ENCODE peak calls at places on chromosomes 13 and 19, in six cellular contexts. E is CD4-positive, alpha-beta T cell; S is CD8-positive, alpha-beta T cell; D is neuronal stem cell; T is body of pancreas; C is esophagus squamous epithelium. A is an unnamed sample.

GRCh38 chr19:51552996-51553725 is 17.9 kb upstream of the ZNF175 start:
- DNase-seq in E (no peak), S (peak; percentile 14), D (peak; percentile 79), T (peak; percentile 71), C (no peak), A (no peak)

GRCh38 chr13:29993716-29994488 is 143.5 kb upstream of the UBL3 start:
- DNase-seq in E (no peak), S (no peak), D (no peak), T (no peak), C (no peak), A (no peak)

GRCh38 chr13:44695520-44695919 is 119.4 kb upstream of the TSC22D1 start:
- DNase-seq in E (no peak), S (no peak), D (no peak), T (no peak), C (no peak), A (no peak)

GRCh38 chr13:94138831-94139230 is 340.7 kb downstream of the DCT start:
- DNase-seq in E (no peak), S (no peak), D (no peak), T (no peak), C (no peak), A (no peak)

GRCh38 chr13:49060698-49061387 is 85.1 kb downstream of the FNDC3A start:
- DNase-seq in E (no peak), S (no peak), D (no peak), T (no peak), C (no peak), A (no peak)

GRCh38 chr13:100875392-100876043 is 200.9 kb upstream of the TMTC4 start:
- DNase-seq in E (no peak), S (no peak), D (no peak), T (no peak), C (no peak), A (no peak)

GRCh38 chr13:98508280-98509074 is 68.4 kb downstream of the STK24 start:
- DNase-seq in E (no peak), S (no peak), D (no peak), T (no peak), C (no peak), A (no peak)

GRCh38 chr19:16351133-16351809 is 26.6 kb downstream of the KLF2 start:
- DNase-seq in E (no peak), S (no peak), D (no peak), T (no peak), C (no peak), A (no peak)

GRCh38 chr13:52830946-52831345 is 17.5 kb downstream of the PCDH8 start:
- DNase-seq in E (no peak), S (no peak), D (no peak), T (no peak), C (no peak), A (no peak)

GRCh38 chr13:89832827-89833226 is 1514.7 kb upstream of the MIR17HG start:
- DNase-seq in E (no peak), S (no peak), D (no peak), T (no peak), C (no peak), A (no peak)

GRCh38 chr13:52454459-52454824 is 836 bp upstream of the CKAP2 start:
- DNase-seq in E (no peak), S (no peak), D (no peak), T (peak; percentile 17), C (no peak), A (peak; percentile 9)

GRCh38 chr13:114263590-114263989 is 17.8 kb upstream of the UPF3A start:
- DNase-seq in E (no peak), S (no peak), D (no peak), T (no peak), C (no peak), A (no peak)

GRCh38 chr19:18999896-19000620 is 33.3 kb downstream of the SUGP2 start:
- DNase-seq in E (no peak), S (no peak), D (no peak), T (no peak), C (no peak), A (no peak)

GRCh38 chr19:29683009-29683408 is 17.7 kb downstream of the PLEKHF1 start:
- DNase-seq in E (no peak), S (no peak), D (peak; percentile 51), T (no peak), C (no peak), A (no peak)

GRCh38 chr19:5128251-5128931 is 159.5 kb downstream of the KDM4B start:
- DNase-seq in E (no peak), S (no peak), D (no peak), T (peak; percentile 92), C (no peak), A (no peak)

GRCh38 chr19:27974082-27974513 is 1238.9 kb downstream of the UQCRFS1 start:
- DNase-seq in E (no peak), S (no peak), D (peak; percentile 32), T (peak; percentile 57), C (no peak), A (no peak)

GRCh38 chr13:111852701-111853100 is 214.2 kb upstream of the SOX1 start:
- DNase-seq in E (no peak), S (no peak), D (no peak), T (no peak), C (no peak), A (no peak)

GRCh38 chr19:1663854-1664253 is 11.4 kb upstream of the TCF3 start:
- DNase-seq in E (no peak), S (no peak), D (no peak), T (no peak), C (no peak), A (no peak)

GRCh38 chr13:21741396-21741795 is 70.5 kb downstream of the FGF9 start:
- DNase-seq in E (no peak), S (no peak), D (no peak), T (no peak), C (no peak), A (no peak)

GRCh38 chr13:73065665-73066350 is 7.0 kb downstream of the KLF5 start:
- DNase-seq in E (no peak), S (no peak), D (no peak), T (peak; percentile 29), C (no peak), A (no peak)

GRCh38 chr19:44819246-44819832 is 10.4 kb downstream of the BCAM start:
- DNase-seq in E (no peak), S (no peak), D (no peak), T (no peak), C (no peak), A (no peak)

GRCh38 chr19:15280915-15281683 is 48.9 kb upstream of the EPHX3 start:
- DNase-seq in E (no peak), S (no peak), D (peak; percentile 81), T (peak; percentile 85), C (no peak), A (no peak)

GRCh38 chr13:77196052-77196618 is 130.8 kb downstream of the MYCBP2 start:
- DNase-seq in E (no peak), S (no peak), D (no peak), T (no peak), C (no peak), A (no peak)

GRCh38 chr19:37564624-37565369 is 29.8 kb downstream of the ZNF571 start:
- DNase-seq in E (no peak), S (no peak), D (no peak), T (no peak), C (no peak), A (no peak)

GRCh38 chr19:37563518-37563917 is 31.1 kb downstream of the ZNF571 start:
- DNase-seq in E (no peak), S (no peak), D (no peak), T (no peak), C (no peak), A (no peak)

GRCh38 chr19:37565370-37565669 is 29.3 kb downstream of the ZNF571 start:
- DNase-seq in E (no peak), S (no peak), D (no peak), T (no peak), C (no peak), A (no peak)
- H3K9me3 ChIP-seq in E (peaks cover 37% of the 10 kb centered on the region), S (peaks cover 74% of the 10 kb centered on the region), D (peaks cover 96% of the 10 kb centered on the region), T (peaks cover 21% of the 10 kb centered on the region), C (peaks cover 24% of the 10 kb centered on the region), A (peaks cover 67% of the 10 kb centered on the region)

GRCh38 chr13:104466016-104466415 is 1399.8 kb upstream of the SLC10A2 start:
- DNase-seq in E (no peak), S (no peak), D (no peak), T (no peak), C (no peak), A (no peak)

GRCh38 chr13:104461049-104461448 is 1394.8 kb upstream of the SLC10A2 start:
- DNase-seq in E (no peak), S (no peak), D (peak; percentile 8), T (no peak), C (no peak), A (no peak)

DNA sequence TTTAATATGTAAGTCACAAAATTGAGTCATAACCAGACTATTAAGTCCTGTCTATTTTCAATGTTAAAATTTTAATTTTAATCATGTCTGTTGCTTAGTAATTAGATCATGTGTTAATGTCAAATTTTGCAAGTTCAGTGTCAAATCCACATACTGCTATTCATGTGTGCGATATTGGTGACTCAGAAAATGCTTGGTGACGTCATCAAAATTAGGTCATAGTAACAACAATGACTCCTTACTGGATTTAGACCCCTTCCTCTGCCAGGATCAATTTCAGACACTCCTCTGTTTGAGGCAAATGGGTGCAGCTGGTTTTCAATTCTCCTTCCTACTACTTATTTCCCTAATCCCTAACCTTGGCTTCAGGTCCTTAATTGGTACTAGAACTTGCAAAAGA is 1394.3 kb upstream of the SLC10A2 start:
- DNase-seq in E (no peak), S (no peak), D (no peak), T (no peak), C (no peak), A (no peak)
- H3K9me3 ChIP-seq in E (no peaks in the 10 kb centered on the region), S (no peaks in the 10 kb centered on the region), D (peaks cover 3% of the 10 kb centered on the region), T (no peaks in the 10 kb centered on the region), C (no peaks in the 10 kb centered on the region), A (no peaks in the 10 kb centered on the region)

DNA sequence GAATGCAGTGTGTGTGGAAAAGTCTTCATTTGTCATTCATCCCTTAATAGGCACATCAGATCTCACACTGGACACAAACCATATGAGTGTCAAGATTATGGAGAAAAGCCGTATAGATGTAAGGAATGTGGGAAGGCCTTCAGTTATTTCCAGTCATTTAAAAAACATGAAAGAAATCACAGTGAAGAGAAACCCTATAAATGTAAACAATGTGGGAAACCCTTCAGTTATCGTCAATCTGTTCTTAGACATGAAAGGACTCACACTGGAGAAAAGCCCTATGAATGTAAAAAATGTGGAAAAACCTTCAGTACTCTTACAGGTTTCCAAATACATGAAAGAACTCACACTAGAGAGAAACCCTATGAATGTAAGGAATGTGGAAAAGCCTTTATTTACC is 45.3 kb downstream of the ZNF136 start:
- DNase-seq in E (no peak), S (no peak), D (no peak), T (no peak), C (no peak), A (no peak)
- H3K9me3 ChIP-seq in E (peaks cover 54% of the 10 kb centered on the region), S (peaks cover 31% of the 10 kb centered on the region), D (peaks cover 58% of the 10 kb centered on the region), T (no peaks in the 10 kb centered on the region), C (no peaks in the 10 kb centered on the region), A (peaks cover 12% of the 10 kb centered on the region)

GRCh38 chr19:22595918-22596341 is 38.2 kb upstream of the ZNF492 start:
- DNase-seq in E (no peak), S (no peak), D (no peak), T (peak; percentile 72), C (no peak), A (no peak)
- H3K9me3 ChIP-seq in E (peaks cover 10% of the 10 kb centered on the region), S (no peaks in the 10 kb centered on the region), D (no peaks in the 10 kb centered on the region), T (no peaks in the 10 kb centered on the region), C (no peaks in the 10 kb centered on the region), A (no peaks in the 10 kb centered on the region)